ENCODE peak calls at places on chromosome 7, in four cellular contexts. G is brain microvascular endothelial cell, T is caudate nucleus, I is left cardiac atrium. A is an unnamed sample.
A peak's percentile ranks its signal among the peaks of the same experiment; 100 is the strongest.

GRCh38 chr7:36563706-36564325 is 160.5 kb downstream of the AOAH start:
- DNase-seq in T (no peak), G (no peak), I (no peak), A (no peak)

GRCh38 chr7:156460861-156461632 is 179.5 kb upstream of the RNF32 start:
- DNase-seq in T (no peak), I (no peak), G (no peak), A (no peak)

GRCh38 chr7:128459394-128459878 is 3.8 kb downstream of the HILPDA start:
- DNase-seq in T (no peak), G (peak; percentile 66), I (peak; percentile 50), A (peak; percentile 52)

GRCh38 chr7:42082144-42082543 is 154.9 kb downstream of the GLI3 start:
- DNase-seq in G (peak; percentile 87), T (no peak), I (no peak), A (peak; percentile 26)

GRCh38 chr7:82413237-82413636 is 30.3 kb downstream of the CACNA2D1 start:
- DNase-seq in T (no peak), G (no peak), I (peak; percentile 31), A (no peak)

GRCh38 chr7:135811513-135811912 is 62.9 kb upstream of the FAM180A start:
- DNase-seq in T (no peak), I (no peak), G (no peak), A (no peak)

GRCh38 chr7:119196183-119196582 is 971.7 kb downstream of the ANKRD7 start:
- DNase-seq in T (no peak), G (peak; percentile 13), I (no peak), A (no peak)

GRCh38 chr7:128030999-128031681 is at the start of gene LRRC4:
- DNase-seq in I (peak; percentile 47), T (peak; percentile 67), G (no peak), A (peak; percentile 66)

GRCh38 chr7:131948434-131949053 is 392.1 kb upstream of the PODXL start:
- DNase-seq in I (peak; percentile 68), G (no peak), T (peak; percentile 24), A (no peak)

GRCh38 chr7:87435546-87435945 is 39.9 kb downstream of the ABCB4 start:
- DNase-seq in T (no peak), I (no peak), G (no peak), A (no peak)

GRCh38 chr7:10412426-10413019 is 561.1 kb upstream of the PHF14 start:
- DNase-seq in T (no peak), I (no peak), G (peak; percentile 27), A (peak; percentile 43)

GRCh38 chr7:157910446-157910845 is 573.6 kb downstream of the DNAJB6 start:
- DNase-seq in G (no peak), T (no peak), I (no peak), A (no peak)

GRCh38 chr7:134622303-134622995 is 24.2 kb upstream of the BPGM start:
- DNase-seq in G (no peak), T (no peak), I (no peak), A (no peak)

GRCh38 chr7:50359995-50360925 is 55.7 kb downstream of the IKZF1 start:
- DNase-seq in G (no peak), T (no peak), I (no peak), A (no peak)

GRCh38 chr7:79921976-79922375 is 212.7 kb upstream of the GNAI1 start:
- DNase-seq in T (no peak), G (no peak), I (no peak), A (no peak)

GRCh38 chr7:100396421-100396982 is 23.2 kb downstream of the PILRA start:
- DNase-seq in G (no peak), T (no peak), I (no peak), A (no peak)

GRCh38 chr7:65746398-65746669 is 126.5 kb upstream of the VKORC1L1 start:
- DNase-seq in T (no peak), I (no peak), G (peak; percentile 29), A (no peak)

GRCh38 chr7:95608344-95609173 is 12.2 kb upstream of the PDK4 start:
- DNase-seq in T (peak; percentile 51), G (peak; percentile 93), I (peak; percentile 93), A (peak; percentile 94)

GRCh38 chr7:149887311-149887710 is 13.5 kb downstream of the ATP6V0E2 start:
- DNase-seq in T (no peak), G (no peak), I (no peak), A (no peak)

GRCh38 chr7:824664-825063 is 7.6 kb upstream of the SUN1 start:
- DNase-seq in G (no peak), I (peak; percentile 19), T (no peak), A (no peak)

GRCh38 chr7:44097064-44097932 is 6.8 kb upstream of the AEBP1 start:
- DNase-seq in I (no peak), G (no peak), T (no peak), A (no peak)

GRCh38 chr7:91941450-91941849 is 788 bp downstream of the AKAP9 start:
- DNase-seq in T (peak; percentile 6), G (peak; percentile 23), I (peak; percentile 59), A (no peak)

GRCh38 chr7:127943541-127944521 is 87.4 kb downstream of the LRRC4 start:
- DNase-seq in I (peak; percentile 45), G (peak; percentile 20), T (peak; percentile 58), A (no peak)

GRCh38 chr7:44541-44896 is 147.9 kb upstream of the FAM20C start:
- DNase-seq in I (peak; percentile 3), G (no peak), T (no peak), A (no peak)

GRCh38 chr7:55255501-55256445 is 109.4 kb upstream of the LANCL2 start:
- DNase-seq in T (peak; percentile 70), G (peak; percentile 76), I (peak; percentile 86), A (peak; percentile 89)

GRCh38 chr7:2100278-2101205 is 132.2 kb downstream of the MAD1L1 start:
- DNase-seq in I (no peak), G (no peak), T (no peak), A (peak; percentile 52)

GRCh38 chr7:133703547-133703946 is 423.6 kb upstream of the LRGUK start:
- DNase-seq in G (peak; percentile 93), I (no peak), T (no peak), A (no peak)

GRCh38 chr7:4894482-4894881 is 11.0 kb upstream of the RADIL start:
- DNase-seq in G (no peak), T (no peak), I (no peak), A (no peak)